ENCODE peak calls at places on chromosomes 4 and X, in six cellular contexts. W is transverse colon, I is lung, E is RWPE1, X is left ventricle myocardium inferior, Y is body of pancreas. P is an unnamed sample.

GRCh38 chr4:123349401-123350190 is 47.0 kb upstream of the SPRY1 start:
- DNase-seq in W (no peak), I (no peak), E (no peak), X (no peak), Y (no peak), P (no peak)

GRCh38 chr4:158172558-158173258 is at the start of gene GASK1B:
- DNase-seq in W (peak; percentile 50), I (no peak), E (peak; percentile 50), X (no peak), Y (peak; percentile 50), P (peak; percentile 41)

GRCh38 chrX:12824944-12825343 is 33.7 kb downstream of the PRPS2 start:
- DNase-seq in W (no peak), I (no peak), E (no peak), X (no peak), Y (no peak), P (no peak)

GRCh38 chr4:8580321-8581093 is at the start of gene GPR78:
- DNase-seq in W (peak; percentile 24), I (no peak), E (peak; percentile 39), X (peak; percentile 43), Y (peak; percentile 55), P (peak; percentile 60)

GRCh38 chrX:13334491-13334890 is 14.6 kb upstream of the ATXN3L start:
- DNase-seq in W (no peak), I (no peak), E (no peak), X (no peak), Y (no peak), P (no peak)

GRCh38 chr4:140300271-140300970 is 73.0 kb upstream of the SCOC start:
- DNase-seq in W (no peak), I (no peak), E (peak; percentile 88), X (no peak), Y (no peak), P (peak; percentile 5)

GRCh38 chr4:61336911-61337310 is 136.8 kb downstream of the ADGRL3 start:
- DNase-seq in W (no peak), I (no peak), E (no peak), X (no peak), Y (peak; percentile 17), P (no peak)

GRCh38 chr4:891747-892146 is 40.4 kb downstream of the GAK start:
- DNase-seq in W (no peak), I (no peak), E (no peak), X (no peak), Y (no peak), P (peak; percentile 54)

GRCh38 chrX:150062292-150063137 is 124.2 kb upstream of the EOLA2 start:
- DNase-seq in W (peak; percentile 11), I (no peak), E (no peak), X (peak; percentile 36), Y (no peak), P (no peak)

GRCh38 chr4:164462471-164462870 is 291.5 kb upstream of the SMIM31 start:
- DNase-seq in W (no peak), I (no peak), E (no peak), X (no peak), Y (no peak), P (no peak)

GRCh38 chrX:64975989-64976672 is at the start of gene ZC4H2:
- DNase-seq in W (peak; percentile 80), I (peak; percentile 69), E (peak; percentile 8), X (peak; percentile 71), Y (peak; percentile 75), P (peak; percentile 81)

GRCh38 chr4:35684755-35685154 is 559.6 kb downstream of the ARAP2 start:
- DNase-seq in W (no peak), I (no peak), E (no peak), X (no peak), Y (no peak), P (no peak)

GRCh38 chr4:120765271-120765985 is 157.1 kb downstream of the PRDM5 start:
- DNase-seq in W (no peak), I (no peak), E (no peak), X (no peak), Y (no peak), P (no peak)

GRCh38 chr4:140176735-140177134 is 22.8 kb upstream of the MAML3 start:
- DNase-seq in W (no peak), I (no peak), E (no peak), X (no peak), Y (no peak), P (no peak)

GRCh38 chrX:24027985-24028384 is 999 bp upstream of the KLHL15 start:
- DNase-seq in W (no peak), I (no peak), E (no peak), X (no peak), Y (no peak), P (no peak)

GRCh38 chr4:137363496-137363895 is 168.8 kb downstream of the PCDH18 start:
- DNase-seq in W (no peak), I (no peak), E (no peak), X (no peak), Y (no peak), P (no peak)

GRCh38 chrX:50920132-50920531 is 9.6 kb downstream of the BMP15 start:
- DNase-seq in W (no peak), I (no peak), E (no peak), X (no peak), Y (no peak), P (no peak)

GRCh38 chrX:43552166-43552565 is 103.9 kb upstream of the MAOA start:
- DNase-seq in W (peak; percentile 20), I (no peak), E (peak; percentile 79), X (no peak), Y (no peak), P (no peak)

GRCh38 chr4:74874785-74875367 is 58.0 kb upstream of the PARM1 start:
- DNase-seq in W (no peak), I (peak; percentile 35), E (peak; percentile 51), X (no peak), Y (peak; percentile 20), P (peak; percentile 4)
- TF ChIP-seq CTCF in W (peak; percentile 84), I (peak; percentile 71), E (peak; percentile 88), X (peak; percentile 93), Y (peak; percentile 77), P (peak; percentile 74)

GRCh38 chrX:68647156-68647957 is at the start of gene STARD8:
- DNase-seq in W (no peak), I (no peak), E (peak; percentile 15), X (peak; percentile 24), Y (peak; percentile 33), P (no peak)
- TF ChIP-seq CTCF in W (no peak), I (no peak), E (no peak), X (no peak), Y (no peak), P (no peak)

DNA sequence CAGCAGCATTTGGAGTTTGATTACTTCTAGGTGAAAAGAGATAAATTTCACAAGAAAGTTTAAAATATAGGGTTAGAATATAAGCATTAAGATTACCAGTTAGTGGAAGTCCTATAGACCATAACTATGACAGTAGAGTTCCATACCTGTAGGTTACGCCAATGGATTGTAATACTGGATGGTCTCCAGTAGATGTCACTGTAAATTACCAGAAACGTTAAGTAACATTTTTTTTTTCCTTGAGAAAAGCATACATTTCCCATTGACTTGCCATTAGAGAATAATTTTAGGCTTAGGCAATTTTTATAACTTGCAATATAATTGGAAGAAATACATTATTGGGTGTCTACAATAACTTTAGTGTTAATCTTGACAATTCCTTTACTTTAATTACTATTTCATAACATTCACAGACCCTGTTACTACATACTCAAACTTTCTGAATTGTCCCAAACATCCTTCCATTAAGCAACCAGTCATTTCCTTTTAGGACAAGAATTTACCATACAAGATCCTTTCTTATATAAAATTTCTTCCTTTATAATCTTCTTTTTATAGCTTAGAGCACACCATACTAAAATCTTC is 304.1 kb upstream of the TECRL start:
- DNase-seq in W (no peak), I (no peak), E (peak; percentile 3), X (no peak), Y (no peak), P (no peak)
- TF ChIP-seq CTCF in W (peak; percentile 36), I (no peak), E (peak; percentile 51), X (peak; percentile 49), Y (peak; percentile 41), P (peak; percentile 50)

DNA sequence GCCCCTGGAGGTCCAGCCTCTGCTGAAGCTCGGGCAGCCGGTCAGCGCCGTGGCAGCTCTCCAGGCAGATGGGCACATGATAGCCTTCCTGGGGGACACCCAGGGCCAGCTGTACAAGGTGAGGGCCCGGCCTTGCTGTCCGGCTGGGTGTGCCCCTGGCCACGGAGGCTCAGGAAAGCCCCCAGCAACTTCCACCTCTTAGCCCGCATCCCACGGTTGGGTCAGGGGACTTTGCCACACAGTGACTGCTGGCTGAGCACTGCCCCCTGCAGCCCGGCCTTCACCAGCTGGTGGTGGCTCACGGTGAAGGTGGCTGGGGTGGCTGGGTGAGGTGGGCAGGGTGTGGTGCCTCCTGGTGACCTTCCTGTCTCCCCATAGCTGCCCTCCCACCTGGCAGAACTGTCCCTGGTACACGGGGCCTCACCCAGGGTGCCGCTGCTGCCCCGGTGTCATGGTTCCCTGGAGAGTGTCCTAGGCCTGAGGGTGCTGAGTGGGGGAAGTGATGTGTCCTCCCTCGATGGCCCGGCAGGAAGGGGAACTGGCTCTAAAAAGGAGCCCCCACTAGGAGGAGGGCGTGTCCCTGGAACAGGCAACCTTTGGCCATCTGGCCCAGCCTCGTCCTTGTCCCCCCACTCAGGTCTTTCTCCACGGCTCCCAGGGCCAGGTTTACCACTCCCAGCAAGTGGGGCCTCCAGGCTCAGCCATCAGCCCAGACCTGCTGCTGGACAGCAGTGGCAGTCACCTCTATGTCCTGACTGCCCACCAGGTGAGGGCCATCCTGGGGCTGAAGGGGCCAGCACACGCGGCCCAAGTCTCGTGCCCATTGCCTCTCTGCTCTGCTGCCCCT is 4.5 kb downstream of the PLXNB3 start:
- DNase-seq in W (peak; percentile 7), I (no peak), E (no peak), X (no peak), Y (no peak), P (no peak)
- TF ChIP-seq CTCF in W (no peak), I (no peak), E (no peak), X (no peak), Y (no peak), P (no peak)

DNA sequence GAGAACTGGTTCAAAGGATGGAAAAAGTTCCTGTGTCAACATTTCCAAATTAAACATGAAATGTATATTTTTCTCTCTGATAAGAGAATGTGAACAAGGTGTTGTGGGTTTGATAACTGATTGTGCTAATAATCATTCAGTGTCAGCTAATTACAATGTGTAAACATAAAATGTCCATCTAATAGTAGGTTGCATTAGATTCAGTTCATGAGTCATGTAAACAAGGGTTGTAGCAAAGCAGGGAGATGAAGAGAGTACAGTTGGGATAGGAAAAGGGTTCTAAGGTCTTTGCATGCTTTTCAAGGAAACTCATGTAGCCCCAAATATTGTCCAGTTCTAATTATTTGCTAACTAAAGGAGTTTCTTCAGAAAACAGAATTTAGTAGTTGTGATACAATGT is 55.4 kb downstream of the DCLK2 start:
- DNase-seq in W (no peak), I (no peak), E (no peak), X (no peak), Y (no peak), P (no peak)
- TF ChIP-seq CTCF in W (no peak), I (no peak), E (no peak), X (no peak), Y (no peak), P (no peak)

P was measured in activated CD8-positive, alpha-beta T cell treated with anti-CD3 and anti-CD28 coated beads for 36 hours.